ENCODE peak calls at places on chromosomes 7 and 10, in seven cellular contexts. U, D, J, Y, Q, M and V are unnamed samples. For H3K4me1, the result is how much of the 10 kb centered on the place peaks cover.

GRCh38 chr7:132422502-132423101 is 153.7 kb downstream of the PLXNA4 start:
- DNase-seq in D (peak), M (no peak), J (no peak), U (no peak), Q (no peak), Y (no peak), V (no peak)

GRCh38 chr10:103947799-103948198 is 19.1 kb upstream of the SLK start:
- DNase-seq in M (no peak), Y (no peak), U (no peak), D (no peak), J (no peak), Q (no peak), V (no peak)

GRCh38 chr7:152313879-152314604 is 121.8 kb downstream of the KMT2C start:
- DNase-seq in D (peak), U (no peak), J (no peak), Y (no peak), Q (no peak), M (no peak), V (peak)

GRCh38 chr7:50502001-50502684 is 52.0 kb upstream of the FIGNL1 start:
- DNase-seq in D (peak), M (no peak), Y (no peak), U (peak), Q (peak), J (no peak), V (peak)

GRCh38 chr10:70925377-70926214 is 37.2 kb upstream of the PCBD1 start:
- DNase-seq in J (peak), Y (peak), U (peak), Q (peak), D (peak), M (peak), V (no peak)

GRCh38 chr10:70265032-70265689 is 18.6 kb downstream of the NPFFR1 start:
- DNase-seq in D (no peak), J (no peak), Q (no peak), Y (peak), M (no peak), U (no peak), V (peak)

GRCh38 chr7:140621326-140622035 is 19.1 kb downstream of the DENND2A start:
- DNase-seq in U (no peak), Q (no peak), D (peak), Y (no peak), J (no peak), M (no peak), V (peak)

GRCh38 chr10:81403451-81403850 is 471.5 kb upstream of the NRG3 start:
- DNase-seq in M (no peak), J (no peak), D (no peak), Y (no peak), U (no peak), Q (no peak), V (no peak)

GRCh38 chr7:158772916-158773315 is 56.4 kb downstream of the ESYT2 start:
- DNase-seq in Y (no peak), U (no peak), J (no peak), M (no peak), Q (no peak), D (no peak), V (no peak)

GRCh38 chr7:49333180-49333881 is 409.0 kb downstream of the CDC14C start:
- DNase-seq in U (no peak), J (no peak), D (no peak), Q (no peak), M (no peak), Y (no peak), V (no peak)

GRCh38 chr10:124035928-124036558 is 57.4 kb downstream of the CHST15 start:
- DNase-seq in M (peak), U (no peak), J (no peak), Y (no peak), D (no peak), Q (peak), V (no peak)

GRCh38 chr10:34194259-34194658 is 620.8 kb downstream of the PARD3 start:
- DNase-seq in Q (no peak), D (peak), M (no peak), J (no peak), Y (no peak), U (no peak), V (no peak)

DNA sequence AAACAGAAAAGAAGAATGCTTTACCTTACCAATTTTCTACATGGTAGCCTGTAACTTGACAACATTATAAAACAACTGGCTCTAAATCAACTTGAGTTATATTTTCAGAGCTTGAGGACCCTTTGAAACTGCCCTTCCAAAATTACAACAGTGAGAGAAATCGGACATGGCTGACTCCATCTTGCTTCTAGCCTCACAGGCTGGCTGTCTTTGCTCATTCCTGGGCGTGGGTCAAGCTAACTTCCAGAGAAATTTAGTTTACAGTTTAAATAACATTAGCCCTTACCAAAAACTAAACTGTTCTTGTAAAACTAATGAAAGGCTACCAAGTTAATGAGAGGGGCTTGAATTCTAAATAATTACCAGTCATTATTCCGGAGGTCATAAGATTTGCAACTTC is 183.4 kb downstream of the AKR1D1 start:
- DNase-seq in J (no peak), M (no peak), U (no peak), D (no peak), Y (no peak), Q (no peak), V (no peak)
- H3K4me1 ChIP-seq in J (under half), M (under half), U (under half), D (under half), Y (under half), Q (under half), V (under half)

DNA sequence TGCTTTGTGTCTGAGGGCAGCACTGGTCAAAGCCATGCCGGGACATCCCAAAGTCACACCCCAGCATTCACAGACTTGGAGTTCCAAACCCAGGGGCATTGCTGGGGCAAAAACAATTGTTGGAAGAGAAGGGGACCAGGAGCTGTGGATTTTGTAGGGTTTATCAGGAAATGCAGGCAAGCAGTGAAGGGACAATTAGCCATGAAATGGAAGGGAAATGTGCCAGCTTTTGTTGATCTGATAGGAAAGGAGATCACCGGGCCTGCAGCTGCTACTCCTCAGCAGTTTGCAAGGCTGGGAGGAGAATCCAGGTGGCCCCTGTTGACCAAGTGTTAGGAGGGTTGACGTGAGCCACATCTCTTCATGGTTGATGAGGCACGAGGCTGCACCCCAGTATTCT is 2.5 kb upstream of the BRI3 start:
- DNase-seq in Q (no peak), M (no peak), D (no peak), U (peak), Y (no peak), J (no peak), V (no peak)
- H3K4me1 ChIP-seq in Q (under half), M (under half), D (under half), U (under half), Y (under half), J (under half), V (under half)

GRCh38 chr7:116530107-116530820 is 5.4 kb downstream of the CAV1 start:
- DNase-seq in M (no peak), D (no peak), Y (no peak), U (no peak), Q (no peak), J (no peak), V (no peak)
- H3K4me1 ChIP-seq in M (under half), D (half or more), Y (under half), U (under half), Q (half or more), J (under half), V (under half)

DNA sequence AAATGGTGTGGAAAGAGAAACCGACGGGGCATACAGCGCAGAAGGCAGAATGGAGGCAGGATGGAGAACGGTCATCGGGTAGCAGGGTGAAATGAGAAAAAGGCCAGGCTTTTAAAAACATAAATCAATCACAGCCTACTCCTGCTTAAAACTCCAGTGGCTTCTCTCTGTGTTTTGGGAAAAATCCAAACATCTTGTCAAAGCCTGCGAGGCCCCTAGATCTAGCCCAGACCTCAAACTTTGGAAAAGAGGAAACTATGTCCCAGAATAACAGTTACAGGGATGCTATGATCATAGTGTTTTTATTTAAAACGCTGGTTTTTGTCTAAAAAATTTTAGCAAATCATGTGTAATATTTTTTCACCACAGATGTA is 41.1 kb downstream of the PPP1R3C start:
- DNase-seq in Y (no peak), U (no peak), Q (no peak), J (no peak), D (no peak), M (no peak), V (no peak)
- H3K4me1 ChIP-seq in Y (under half), U (half or more), Q (half or more), J (under half), D (half or more), M (under half), V (under half)